ENCODE peak calls at places on chromosomes 16 and 17, in six cellular contexts. One of them, this sample, is unnamed.

GRCh38 chr17:9938764-9939163 is 33.7 kb upstream of the RCVRN start:
- DNase-seq in CD8-positive, alpha-beta T cell: no peak
- DNase-seq in WTC11: no peak
- DNase-seq in HFFc6: no peak
- DNase-seq in GM10248: no peak
- DNase-seq in NCI-H345: no peak
- DNase-seq in this sample: no peak

GRCh38 chr16:73572135-73572534 is 524.2 kb upstream of the ZFHX3 start:
- DNase-seq in HFFc6: no peak
- DNase-seq in GM10248: no peak
- DNase-seq in WTC11: peak
- DNase-seq in NCI-H345: no peak
- DNase-seq in CD8-positive, alpha-beta T cell: no peak
- DNase-seq in this sample: peak

GRCh38 chr17:79002796-79003593 is 6.6 kb downstream of the CANT1 start:
- DNase-seq in CD8-positive, alpha-beta T cell: no peak
- DNase-seq in NCI-H345: no peak
- DNase-seq in WTC11: no peak
- DNase-seq in HFFc6: no peak
- DNase-seq in GM10248: no peak
- DNase-seq in this sample: no peak

GRCh38 chr16:20192801-20193200 is 119.1 kb upstream of the GPR139 start:
- DNase-seq in WTC11: no peak
- DNase-seq in HFFc6: no peak
- DNase-seq in CD8-positive, alpha-beta T cell: no peak
- DNase-seq in GM10248: no peak
- DNase-seq in NCI-H345: no peak
- DNase-seq in this sample: no peak

GRCh38 chr16:69123894-69124293 is 8.5 kb downstream of the CHTF8 start:
- DNase-seq in GM10248: peak
- DNase-seq in CD8-positive, alpha-beta T cell: peak
- DNase-seq in HFFc6: peak
- DNase-seq in NCI-H345: peak
- DNase-seq in WTC11: peak
- DNase-seq in this sample: peak

GRCh38 chr17:75440738-75441448 is 15.5 kb upstream of the TMEM94 start:
- DNase-seq in NCI-H345: no peak
- DNase-seq in CD8-positive, alpha-beta T cell: no peak
- DNase-seq in WTC11: no peak
- DNase-seq in GM10248: no peak
- DNase-seq in HFFc6: no peak
- DNase-seq in this sample: no peak

GRCh38 chr16:27251561-27252205 is 16.9 kb downstream of the NSMCE1 start:
- DNase-seq in GM10248: no peak
- DNase-seq in NCI-H345: no peak
- DNase-seq in WTC11: no peak
- DNase-seq in CD8-positive, alpha-beta T cell: no peak
- DNase-seq in HFFc6: no peak
- DNase-seq in this sample: no peak

GRCh38 chr17:29115906-29116651 is 64.1 kb downstream of the MYO18A start:
- DNase-seq in CD8-positive, alpha-beta T cell: peak
- DNase-seq in WTC11: peak
- DNase-seq in NCI-H345: peak
- DNase-seq in GM10248: peak
- DNase-seq in HFFc6: peak
- DNase-seq in this sample: peak

GRCh38 chr16:85382717-85383118 is 230.4 kb upstream of the GSE1 start:
- DNase-seq in NCI-H345: no peak
- DNase-seq in CD8-positive, alpha-beta T cell: no peak
- DNase-seq in WTC11: no peak
- DNase-seq in HFFc6: no peak
- DNase-seq in GM10248: no peak
- DNase-seq in this sample: no peak

GRCh38 chr17:83179811-83180210 is 100.4 kb downstream of the METRNL start:
- DNase-seq in NCI-H345: no peak
- DNase-seq in CD8-positive, alpha-beta T cell: no peak
- DNase-seq in GM10248: no peak
- DNase-seq in HFFc6: no peak
- DNase-seq in WTC11: peak
- DNase-seq in this sample: no peak

This sample was measured in ELR.